ENCODE peak calls at places on chromosomes 11 and 22, in eight cellular contexts. G, B, R, I, C, H, P and S are unnamed samples.

GRCh38 chr22:49433044-49433443 is 394.6 kb downstream of the BRD1 start:
- DNase-seq in G (no peak), B (no peak), R (no peak), I (no peak), C (no peak), H (no peak), P (no peak), S (no peak)

GRCh38 chr11:3859373-3859881 is 4.0 kb downstream of the STIM1 start:
- DNase-seq in G (no peak), B (peak; percentile 74), R (no peak), I (no peak), C (peak; percentile 85), H (no peak), P (no peak), S (peak; percentile 81)

GRCh38 chr11:95076416-95076815 is 9.7 kb downstream of the SRSF8 start:
- DNase-seq in G (no peak), B (peak; percentile 60), R (peak; percentile 92), I (peak; percentile 67), C (peak; percentile 30), H (no peak), P (peak; percentile 89), S (no peak)

GRCh38 chr11:114058871-114059277 is 637 bp upstream of the ZBTB16 start:
- DNase-seq in G (no peak), B (peak; percentile 81), R (peak; percentile 51), I (no peak), C (no peak), H (no peak), P (peak; percentile 25), S (no peak)

GRCh38 chr11:33735166-33735425 is 1.1 kb downstream of the CD59 start:
- DNase-seq in G (no peak), B (no peak), R (no peak), I (no peak), C (no peak), H (no peak), P (no peak), S (no peak)

GRCh38 chr11:35564246-35564595 is 38.8 kb upstream of the PAMR1 start:
- DNase-seq in G (no peak), B (no peak), R (no peak), I (no peak), C (no peak), H (no peak), P (no peak), S (no peak)

GRCh38 chr11:61120865-61121831 is 18.9 kb downstream of the CD5 start:
- DNase-seq in G (peak; percentile 74), B (peak; percentile 89), R (peak; percentile 16), I (no peak), C (no peak), H (no peak), P (peak; percentile 12), S (no peak)

GRCh38 chr22:19772673-19773469 is 12.3 kb downstream of the TBX1 start:
- DNase-seq in G (no peak), B (peak; percentile 72), R (no peak), I (no peak), C (no peak), H (no peak), P (no peak), S (peak; percentile 86)

DNA sequence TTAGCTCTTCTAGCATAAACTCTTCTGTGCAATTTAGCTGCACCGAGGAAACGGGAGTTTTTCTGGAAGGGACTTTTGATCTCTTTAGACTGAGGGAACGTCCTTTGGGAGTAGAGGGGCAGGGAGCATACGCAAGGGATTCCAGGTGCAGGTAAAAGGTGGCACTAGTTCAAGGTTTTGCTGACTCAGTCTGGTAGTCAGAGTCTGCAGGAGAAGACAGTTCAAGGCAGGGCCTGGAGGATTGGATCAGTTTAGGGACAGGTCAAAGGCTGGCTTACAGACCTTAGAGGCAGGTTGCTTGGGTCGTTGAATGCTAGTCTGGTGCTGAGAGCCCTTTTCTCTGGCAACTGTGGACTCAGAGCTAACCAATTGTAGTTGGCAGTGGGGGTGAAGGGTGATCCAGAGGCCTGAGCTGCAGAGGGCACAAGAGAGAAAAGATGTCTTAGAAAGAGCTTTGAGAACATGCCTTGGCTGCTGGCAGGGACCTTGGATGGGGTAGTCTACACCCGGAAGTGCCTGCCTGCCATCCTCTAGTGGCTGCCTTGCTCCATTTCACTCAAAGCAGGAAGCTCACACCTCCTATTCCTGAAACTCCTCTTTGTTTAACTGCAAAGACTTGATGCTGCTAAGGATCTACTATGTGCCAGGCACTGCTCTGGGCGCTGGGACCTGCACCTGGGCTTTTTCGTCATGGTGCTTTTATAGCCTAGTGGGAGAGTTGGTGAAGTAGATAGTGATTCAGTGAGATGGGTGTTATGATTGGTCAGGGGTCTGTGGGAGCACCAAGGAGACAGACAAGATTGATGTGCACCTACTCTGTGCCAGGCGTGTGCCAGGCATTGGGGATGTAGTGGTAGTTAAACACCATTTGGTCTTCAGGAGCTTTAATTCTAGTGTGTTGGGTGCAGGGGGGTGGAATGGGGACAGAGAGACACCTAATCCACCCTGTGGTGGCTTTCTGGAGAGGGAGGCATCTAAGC is 17.1 kb downstream of the MIAT start:
- DNase-seq in G (no peak), B (no peak), R (no peak), I (no peak), C (no peak), H (no peak), P (no peak), S (peak; percentile 84)
- H3K4me3 ChIP-seq in G (peak overlapping the region; percentile 79), B (no peak overlapping the region), R (no peak overlapping the region), I (peak overlapping the region; percentile 25), C (peak overlapping the region; percentile 87), H (no peak overlapping the region), P (no peak overlapping the region), S (peak overlapping the region; percentile 59)

DNA sequence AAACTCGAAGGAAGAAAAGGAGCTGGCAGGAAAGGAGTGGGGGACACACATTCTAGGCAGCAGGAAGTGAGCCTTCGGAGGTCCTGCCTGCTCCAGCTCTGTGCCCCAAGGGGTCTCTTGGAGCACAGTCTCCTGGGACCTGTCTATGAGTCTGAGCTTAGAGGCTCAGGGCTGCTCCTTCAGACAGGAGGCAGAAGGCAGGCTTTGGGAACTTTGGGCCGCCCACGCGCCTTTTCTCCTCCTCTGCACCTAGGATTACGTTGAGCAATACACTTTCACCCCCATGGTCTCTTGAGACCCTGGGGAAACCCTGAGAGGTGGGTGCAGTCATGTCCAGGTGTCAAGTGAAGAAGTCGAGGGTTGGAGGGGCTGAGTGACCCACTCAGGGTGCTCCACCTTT is 965 bp downstream of the TCN2 start:
- DNase-seq in G (no peak), B (no peak), R (no peak), I (no peak), C (no peak), H (no peak), P (no peak), S (no peak)
- H3K4me3 ChIP-seq in G (no peak overlapping the region), B (no peak overlapping the region), R (no peak overlapping the region), I (no peak overlapping the region), C (peak overlapping the region; percentile 75), H (no peak overlapping the region), P (no peak overlapping the region), S (peak overlapping the region; percentile 82)

GRCh38 chr11:65486570-65487466 is 12.0 kb upstream of the MALAT1 start:
- DNase-seq in G (no peak), B (no peak), R (no peak), I (no peak), C (no peak), H (no peak), P (no peak), S (no peak)

GRCh38 chr11:65489061-65489705 is 9.7 kb upstream of the MALAT1 start:
- DNase-seq in G (no peak), B (peak; percentile 84), R (peak; percentile 86), I (peak; percentile 84), C (no peak), H (peak; percentile 89), P (peak; percentile 89), S (no peak)

GRCh38 chr11:65489706-65490310 is 9.0 kb upstream of the MALAT1 start:
- DNase-seq in G (no peak), B (peak; percentile 82), R (peak; percentile 42), I (no peak), C (no peak), H (no peak), P (peak; percentile 54), S (no peak)

GRCh38 chr11:65487467-65488272 is 11.2 kb upstream of the MALAT1 start:
- DNase-seq in G (no peak), B (peak; percentile 99), R (peak; percentile 100), I (peak; percentile 100), C (peak; percentile 81), H (peak; percentile 100), P (peak; percentile 100), S (peak; percentile 93)

DNA sequence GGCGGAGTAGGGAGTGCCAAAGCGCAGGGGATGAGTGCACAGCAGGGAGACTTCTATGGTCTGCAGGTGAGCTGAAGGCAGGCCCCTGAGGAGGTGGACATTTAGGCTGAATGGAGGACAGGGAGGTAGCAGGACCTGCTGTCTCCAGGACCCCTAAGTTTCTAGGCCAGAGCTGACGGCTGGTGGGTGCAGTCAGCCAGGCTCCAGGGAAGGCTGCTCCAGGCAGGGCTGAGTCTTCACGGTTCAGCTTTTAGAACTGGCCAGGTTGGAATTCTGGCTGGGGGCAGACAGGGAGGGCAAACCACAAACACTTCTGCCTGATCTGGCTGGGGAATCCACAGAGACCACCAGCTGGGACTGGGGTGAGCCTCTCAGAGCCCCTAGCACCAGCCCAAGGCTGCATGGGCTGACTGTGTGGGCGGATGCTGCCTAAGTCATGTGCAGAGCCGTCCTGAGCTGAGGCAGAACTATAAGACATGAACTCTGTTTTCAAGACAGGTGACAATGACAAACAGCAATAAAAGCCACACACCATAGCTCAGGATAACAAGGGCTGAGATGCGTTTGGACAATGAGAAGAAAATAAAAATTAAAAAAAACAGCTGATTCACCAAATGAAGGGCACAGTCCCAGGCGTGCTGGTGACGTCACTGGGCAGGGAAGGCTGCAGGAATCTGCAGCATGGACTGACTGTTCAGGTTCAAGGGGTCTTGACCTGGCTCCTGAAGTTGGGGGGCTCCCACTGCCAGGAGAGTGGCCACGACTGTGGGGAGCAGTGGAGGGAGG is 10.4 kb upstream of the MALAT1 start:
- DNase-seq in G (no peak), B (peak; percentile 86), R (peak; percentile 80), I (no peak), C (no peak), H (no peak), P (peak; percentile 88), S (no peak)
- H3K4me3 ChIP-seq in G (no peak overlapping the region), B (no peak overlapping the region), R (peak overlapping the region; percentile 6), I (peak overlapping the region; percentile 28), C (peak overlapping the region; percentile 45), H (peak overlapping the region; percentile 10), P (no peak overlapping the region), S (peak overlapping the region; percentile 46)

GRCh38 chr11:117187799-117188481 is 9.4 kb downstream of the SIDT2 start:
- DNase-seq in G (no peak), B (peak; percentile 43), R (no peak), I (no peak), C (no peak), H (no peak), P (no peak), S (no peak)

GRCh38 chr11:117187428-117187798 is 8.9 kb downstream of the SIDT2 start:
- DNase-seq in G (no peak), B (no peak), R (no peak), I (no peak), C (no peak), H (no peak), P (no peak), S (peak; percentile 71)

GRCh38 chr11:117189191-117189940 is 9.8 kb upstream of the TAGLN start:
- DNase-seq in G (no peak), B (peak; percentile 64), R (no peak), I (no peak), C (no peak), H (no peak), P (no peak), S (peak; percentile 92)

GRCh38 chr11:117189941-117190544 is 9.1 kb upstream of the TAGLN start:
- DNase-seq in G (no peak), B (peak; percentile 34), R (no peak), I (no peak), C (no peak), H (no peak), P (no peak), S (peak; percentile 80)

DNA sequence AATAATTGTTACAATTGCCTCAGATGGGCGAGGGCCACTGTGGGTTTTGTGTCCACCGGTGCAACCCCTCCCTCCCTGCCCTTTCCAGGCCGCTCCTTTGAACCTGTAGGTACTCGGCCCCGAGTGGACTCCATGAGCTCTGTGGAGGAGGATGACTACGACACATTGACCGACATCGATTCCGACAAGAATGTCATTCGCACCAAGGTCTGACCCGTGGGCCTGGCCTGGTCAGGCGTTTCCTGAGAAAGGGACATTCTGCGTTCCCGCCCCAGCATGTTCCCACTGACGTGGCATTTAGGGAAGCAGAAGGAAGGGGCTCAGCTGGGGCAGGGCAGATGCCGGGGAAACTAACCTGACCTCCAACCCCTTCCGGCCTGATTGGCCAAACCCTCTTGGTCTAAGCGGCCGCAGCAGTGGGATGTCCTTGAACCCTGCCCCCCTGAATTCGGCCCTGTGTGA is 10.1 kb downstream of the SIDT2 start:
- DNase-seq in G (no peak), B (peak; percentile 73), R (no peak), I (no peak), C (no peak), H (no peak), P (no peak), S (peak; percentile 80)
- H3K4me3 ChIP-seq in G (no peak overlapping the region), B (no peak overlapping the region), R (no peak overlapping the region), I (no peak overlapping the region), C (no peak overlapping the region), H (no peak overlapping the region), P (no peak overlapping the region), S (peak overlapping the region; percentile 51)